ENCODE peak calls at places on chromosomes 11 and 22, in six cellular contexts. U is A549, G is OCI-LY7, I is fibroblast of lung, L is body of pancreas, J is heart left ventricle. T is an unnamed sample. For H3K4me1, the result is how much of the 10 kb centered on the place peaks cover.

GRCh38 chr22:38788846-38789245 is 5.1 kb downstream of the DNAL4 start:
- DNase-seq in U (no peak), G (no peak), I (no peak), L (no peak), J (no peak), T (no peak)

GRCh38 chr22:23837496-23837859 is 1.3 kb downstream of the DERL3 start:
- DNase-seq in U (no peak), G (no peak), I (no peak), L (peak), J (no peak), T (no peak)

GRCh38 chr11:102456381-102456780 is 3.8 kb upstream of the TMEM123 start:
- DNase-seq in U (no peak), G (no peak), I (peak), L (no peak), J (no peak), T (no peak)

GRCh38 chr22:41382098-41382578 is 396 bp downstream of the TEF start:
- DNase-seq in U (peak), G (peak), I (peak), L (peak), J (peak), T (peak)

GRCh38 chr11:66363805-66364535 is 7.6 kb downstream of the SLC29A2 start:
- DNase-seq in U (peak), G (peak), I (no peak), L (peak), J (no peak), T (no peak)

GRCh38 chr11:63998558-63999348 is 12.5 kb downstream of the OTUB1 start:
- DNase-seq in U (peak), G (no peak), I (no peak), L (no peak), J (no peak), T (no peak)

GRCh38 chr22:47497666-47498065 is 735.2 kb downstream of the TBC1D22A start:
- DNase-seq in U (no peak), G (no peak), I (no peak), L (no peak), J (peak), T (no peak)

GRCh38 chr11:78427615-78428272 is 10.1 kb upstream of the GAB2 start:
- DNase-seq in U (no peak), G (no peak), I (no peak), L (no peak), J (no peak), T (no peak)

GRCh38 chr11:79579063-79579462 is 138.2 kb upstream of the TENM4 start:
- DNase-seq in U (no peak), G (no peak), I (no peak), L (no peak), J (no peak), T (no peak)

GRCh38 chr11:6333112-6333511 is 12.8 kb upstream of the CAVIN3 start:
- DNase-seq in U (no peak), G (no peak), I (peak), L (no peak), J (no peak), T (no peak)

GRCh38 chr11:78299000-78299712 is 110.4 kb downstream of the USP35 start:
- DNase-seq in U (no peak), G (no peak), I (no peak), L (no peak), J (no peak), T (no peak)

GRCh38 chr22:43100223-43100622 is 10.3 kb upstream of the BIK start:
- DNase-seq in U (no peak), G (no peak), I (no peak), L (no peak), J (no peak), T (no peak)

GRCh38 chr22:49197500-49197899 is 630.2 kb downstream of the BRD1 start:
- DNase-seq in U (no peak), G (no peak), I (no peak), L (no peak), J (no peak), T (no peak)

GRCh38 chr11:128464878-128465277 is 122.5 kb downstream of the ETS1 start:
- DNase-seq in U (no peak), G (no peak), I (no peak), L (no peak), J (no peak), T (no peak)

GRCh38 chr11:64639885-64640284 is 48.9 kb downstream of the SLC22A12 start:
- DNase-seq in U (no peak), G (no peak), I (no peak), L (no peak), J (no peak), T (no peak)

GRCh38 chr11:131760191-131760951 is 390.0 kb downstream of the NTM start:
- DNase-seq in U (no peak), G (no peak), I (peak), L (no peak), J (peak), T (no peak)

GRCh38 chr11:131749100-131749499 is 378.7 kb downstream of the NTM start:
- DNase-seq in U (no peak), G (no peak), I (peak), L (no peak), J (no peak), T (no peak)

GRCh38 chr22:45671051-45671782 is 417 bp upstream of the ATXN10 start:
- DNase-seq in U (no peak), G (no peak), I (no peak), L (no peak), J (no peak), T (no peak)

GRCh38 chr11:78231962-78232459 is 43.3 kb downstream of the USP35 start:
- DNase-seq in U (no peak), G (no peak), I (peak), L (no peak), J (no peak), T (no peak)

GRCh38 chr11:84260862-84261261 is 974.7 kb upstream of the CCDC90B start:
- DNase-seq in U (no peak), G (no peak), I (no peak), L (no peak), J (no peak), T (no peak)

GRCh38 chr11:12680246-12680939 is 6.2 kb downstream of the TEAD1 start:
- DNase-seq in U (peak), G (no peak), I (peak), L (peak), J (peak), T (peak)

DNA sequence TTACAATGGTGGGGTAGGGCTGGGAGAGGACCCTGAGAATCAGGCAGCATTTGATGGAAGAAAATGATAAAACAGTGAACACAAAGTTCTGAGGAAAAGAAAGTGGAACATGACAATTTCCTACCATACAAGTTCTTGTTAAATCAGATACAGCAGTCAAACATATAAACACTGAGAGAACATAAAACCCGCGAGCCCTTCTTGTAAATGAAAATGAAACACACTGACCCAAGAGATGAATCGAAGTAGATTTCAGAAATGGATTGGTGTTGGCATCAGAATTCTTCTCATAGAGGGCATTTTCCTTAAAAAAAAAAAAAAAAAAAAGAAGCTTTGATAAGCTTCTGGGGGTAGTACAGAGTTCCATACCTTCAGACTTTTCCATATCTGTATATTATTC is 134.7 kb upstream of the TMEM45B start:
- DNase-seq in U (no peak), G (no peak), I (peak), L (no peak), J (no peak), T (no peak)
- TF ChIP-seq CTCF in U (no peak), G (no peak), I (no peak), L (no peak), J (no peak), T (no peak)

DNA sequence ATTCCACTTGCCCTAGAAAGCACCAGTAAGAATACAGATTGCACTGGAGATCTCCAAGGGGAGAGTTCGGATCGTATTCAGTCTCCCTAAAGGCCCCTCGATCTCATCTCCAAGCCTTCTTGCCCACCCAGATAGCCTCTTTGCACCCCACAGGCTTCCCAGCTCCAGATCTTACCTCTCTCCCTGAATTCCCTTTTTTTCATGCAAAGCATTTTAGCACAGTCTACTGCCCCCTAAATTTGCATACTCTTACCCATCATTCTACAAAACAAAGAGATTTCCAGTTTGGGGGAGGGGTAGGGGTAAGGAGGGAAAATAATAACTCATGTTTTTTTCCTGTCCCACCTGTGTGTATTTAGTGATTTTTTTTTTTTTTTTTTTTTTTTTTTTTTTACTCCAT is 105.2 kb downstream of the NAV2 start:
- DNase-seq in U (no peak), G (no peak), I (no peak), L (no peak), J (no peak), T (no peak)
- H3K4me1 ChIP-seq in U (under half), G (under half), I (under half), L (half or more), J (under half), T (under half)

DNA sequence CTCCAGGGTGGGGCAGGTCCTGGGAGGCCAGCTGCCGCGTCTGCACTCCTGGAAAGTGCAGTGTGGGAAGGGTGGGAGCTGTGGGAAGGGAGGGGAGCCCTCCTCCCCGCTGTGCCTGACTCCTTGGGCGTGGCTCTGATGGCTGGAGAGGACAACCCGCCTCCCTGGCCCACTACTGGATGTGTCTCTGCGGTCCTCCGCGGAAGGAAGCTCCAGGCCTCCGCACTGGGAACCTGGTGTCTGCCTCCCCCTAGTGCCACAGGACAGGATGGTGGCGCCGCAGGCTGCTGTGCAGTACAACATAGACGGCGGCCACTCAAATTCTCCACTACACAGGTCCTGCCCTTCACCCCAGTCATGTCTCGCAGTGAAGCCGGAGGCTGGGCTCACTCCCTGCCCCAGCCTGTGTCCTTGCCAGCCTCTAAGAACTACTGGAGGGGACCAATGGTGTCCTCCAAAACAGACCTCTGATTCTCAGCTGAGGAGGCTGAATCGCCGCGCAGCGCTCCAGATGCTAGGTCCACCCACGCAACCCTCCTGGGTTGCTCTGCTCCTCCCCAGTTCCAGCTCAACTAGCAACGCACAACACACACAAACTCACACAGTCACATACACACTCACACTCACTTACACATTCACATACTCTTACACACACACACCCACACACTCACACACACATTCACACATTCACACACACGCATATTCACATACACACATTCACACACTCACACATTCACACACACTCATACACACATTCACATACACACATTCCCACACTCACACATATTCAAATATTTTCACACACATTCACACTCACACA is 12.4 kb upstream of the DSCAML1 start:
- DNase-seq in U (peak), G (no peak), I (no peak), L (peak), J (peak), T (peak)
- TF ChIP-seq CTCF in U (peak), G (no peak), I (peak), L (peak), J (peak), T (peak)

DNA sequence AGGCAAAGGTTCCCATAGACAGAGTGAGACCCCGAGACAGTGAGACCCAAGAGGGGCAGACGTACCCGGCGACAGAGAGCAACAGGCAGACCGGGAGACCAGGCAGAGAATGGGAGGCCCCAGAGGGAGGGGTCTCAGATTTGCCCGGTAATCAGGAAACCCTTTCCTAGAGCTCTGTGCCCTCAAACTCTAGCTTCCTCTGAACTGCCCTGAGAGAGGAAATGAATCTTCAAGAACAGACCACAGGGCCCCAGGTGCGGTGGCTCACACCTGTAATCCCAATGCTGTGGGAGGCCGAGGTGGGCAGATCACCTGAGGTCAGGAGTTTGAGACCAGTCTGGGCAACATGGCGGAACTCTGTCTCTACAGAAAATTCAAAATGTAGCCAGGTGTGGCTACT is 47.7 kb downstream of the RPUSD4 start:
- DNase-seq in U (no peak), G (no peak), I (no peak), L (no peak), J (no peak), T (no peak)
- H3K4me1 ChIP-seq in U (under half), G (under half), I (under half), L (under half), J (under half), T (under half)

DNA sequence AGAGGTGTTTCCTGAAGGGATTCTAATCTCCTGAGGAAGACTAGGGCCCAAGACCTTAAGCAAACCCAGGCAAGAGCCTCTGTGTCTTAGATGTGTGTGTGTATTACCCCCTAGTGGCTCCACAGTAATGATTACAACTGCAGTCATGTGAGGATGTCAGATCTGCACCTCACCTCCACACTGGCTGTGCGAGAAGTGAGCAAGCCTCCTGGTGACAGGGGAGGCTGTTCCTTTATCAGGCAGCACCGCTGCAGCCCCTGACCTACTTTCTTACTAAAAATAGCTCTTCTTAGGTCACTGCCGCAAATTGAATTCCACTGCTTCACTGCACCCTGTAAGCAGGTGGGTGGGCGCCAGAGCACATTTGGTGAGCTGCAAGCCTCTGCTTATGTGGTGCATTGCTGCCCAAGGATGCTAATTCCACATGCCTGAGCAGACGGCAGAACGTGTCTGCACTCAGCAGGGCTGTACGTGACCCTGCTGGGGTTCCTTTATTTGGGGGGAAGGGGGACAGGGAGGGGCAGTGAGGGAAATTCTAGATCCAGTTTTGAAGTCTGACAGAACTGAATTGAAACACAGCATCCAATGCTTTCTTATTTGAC is 112.4 kb downstream of the KCNC1 start:
- DNase-seq in U (peak), G (peak), I (peak), L (no peak), J (peak), T (no peak)
- TF ChIP-seq CTCF in U (no peak), G (peak), I (peak), L (no peak), J (peak), T (no peak)

GRCh38 chr22:22357024-22357868 is 112.7 kb downstream of the VPREB1 start:
- DNase-seq in U (peak), G (peak), I (peak), L (peak), J (peak), T (peak)
- H3K4me1 ChIP-seq in U (under half), G (half or more), I (under half), L (under half), J (under half), T (under half)

DNA sequence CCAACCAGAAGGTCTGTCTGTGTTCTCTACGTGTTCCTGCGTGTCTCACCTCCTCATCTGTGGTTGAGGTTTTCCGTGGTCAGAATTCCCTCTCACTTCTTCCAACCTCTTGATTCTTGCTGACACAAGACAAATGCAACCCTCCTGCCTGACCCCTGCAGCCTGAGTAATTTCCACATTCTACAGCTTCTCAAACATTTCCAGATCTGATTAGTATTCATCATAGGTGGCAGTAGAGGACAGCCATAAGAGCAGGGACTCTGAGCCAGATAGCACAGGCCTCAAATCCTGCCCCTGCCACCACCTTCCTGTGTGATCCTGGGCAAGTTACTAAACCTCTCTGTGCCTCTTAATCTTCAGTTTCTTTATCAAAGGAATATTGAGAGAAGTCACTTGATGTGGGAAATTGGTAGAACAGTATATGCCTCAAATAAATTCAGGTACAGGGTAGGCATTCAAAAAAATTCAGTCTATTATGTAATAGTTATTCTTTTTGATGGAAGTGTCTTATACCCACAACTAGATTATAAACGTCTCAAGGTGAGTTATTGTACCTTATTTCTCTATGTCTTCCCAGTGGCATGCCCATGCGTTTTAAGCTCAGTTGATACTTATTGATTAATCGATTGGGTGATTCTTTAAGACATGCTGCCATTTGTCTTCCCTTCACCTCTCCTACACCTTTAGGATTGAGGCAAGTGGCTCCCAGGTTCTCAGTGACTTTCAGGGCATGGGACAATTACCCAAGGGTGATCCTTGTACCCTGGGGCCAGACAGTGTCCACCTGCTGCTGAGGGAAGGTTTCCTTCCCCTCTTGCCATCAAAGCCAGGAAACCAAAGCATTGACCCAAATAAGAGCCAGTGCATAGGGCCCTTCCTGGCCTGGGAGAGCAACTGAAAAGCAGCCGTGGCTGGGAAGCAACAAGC is 19.6 kb downstream of the POU2AF1 start:
- DNase-seq in U (no peak), G (peak), I (no peak), L (no peak), J (no peak), T (no peak)
- TF ChIP-seq CTCF in U (no peak), G (peak), I (no peak), L (peak), J (no peak), T (no peak)

DNA sequence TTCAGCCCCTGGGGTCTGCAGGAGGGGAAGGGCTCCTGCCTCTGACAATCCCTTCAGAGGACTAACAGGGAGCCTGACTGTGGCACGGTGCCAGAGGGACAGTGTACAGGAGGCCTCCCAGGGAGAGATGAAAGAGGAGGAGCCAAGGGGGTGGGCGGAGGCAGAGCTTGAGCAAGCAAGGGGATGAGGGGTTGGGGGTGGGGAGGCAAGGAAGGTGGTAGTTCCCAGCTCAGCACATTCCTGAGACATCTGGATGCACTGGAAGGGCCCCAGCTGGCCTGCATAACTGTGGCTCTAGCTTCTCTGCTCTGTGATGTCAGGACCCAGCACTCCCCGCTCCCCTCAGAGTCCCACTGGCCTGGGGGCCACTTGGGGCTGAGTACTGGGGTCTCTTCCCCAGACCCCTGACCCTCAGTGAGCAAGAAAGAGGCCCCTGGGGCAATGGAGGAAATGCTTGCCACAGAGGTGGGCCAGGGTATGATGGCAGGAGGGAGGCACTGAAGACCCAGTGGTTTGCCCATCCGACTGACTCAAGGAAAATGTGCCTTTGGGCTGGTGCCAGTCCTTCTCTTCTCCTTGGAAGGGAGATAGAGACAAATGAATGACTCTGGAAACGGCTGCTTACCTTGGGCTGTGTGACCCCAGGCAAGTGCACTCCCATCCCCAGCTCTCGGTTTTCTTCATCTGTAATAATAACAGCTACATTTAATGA is 13.3 kb downstream of the CREB3L1 start:
- DNase-seq in U (peak), G (no peak), I (peak), L (peak), J (peak), T (peak)
- H3K4me1 ChIP-seq in U (under half), G (under half), I (half or more), L (under half), J (under half), T (under half)